ENCODE peak calls at places on chromosomes 11 and 22, in five cellular contexts. K, B, Q, X and I are unnamed samples.

GRCh38 chr11:122241561-122241960 is 125.5 kb upstream of the BLID start:
- DNase-seq in K (no peak), B (no peak), Q (no peak), X (no peak), I (no peak)

GRCh38 chr11:18105802-18106574 is at the start of gene SAAL1:
- DNase-seq in K (peak), B (peak), Q (peak), X (peak), I (peak)

GRCh38 chr11:67352546-67353316 is 615 bp downstream of the POLD4 start:
- DNase-seq in K (no peak), B (peak), Q (no peak), X (peak), I (no peak)

GRCh38 chr11:46315033-46315738 is 32.1 kb upstream of the DGKZ start:
- DNase-seq in K (peak), B (no peak), Q (peak), X (peak), I (peak)

GRCh38 chr22:34243023-34243422 is 322.7 kb upstream of the LARGE1 start:
- DNase-seq in K (no peak), B (no peak), Q (no peak), X (no peak), I (no peak)

GRCh38 chr11:45471002-45471665 is 185.0 kb upstream of the SYT13 start:
- DNase-seq in K (no peak), B (no peak), Q (no peak), X (no peak), I (no peak)

GRCh38 chr11:12289667-12290476 is 87.5 kb upstream of the PARVA start:
- DNase-seq in K (no peak), B (no peak), Q (no peak), X (no peak), I (no peak)

GRCh38 chr11:117642396-117642795 is 154.6 kb downstream of the DSCAML1 start:
- DNase-seq in K (no peak), B (no peak), Q (no peak), X (no peak), I (no peak)

GRCh38 chr11:12253843-12254281 is 123.5 kb upstream of the PARVA start:
- DNase-seq in K (no peak), B (no peak), Q (no peak), X (no peak), I (no peak)

GRCh38 chr11:90243534-90243933 is 20.7 kb upstream of the CHORDC1 start:
- DNase-seq in K (no peak), B (no peak), Q (no peak), X (no peak), I (no peak)

GRCh38 chr11:456533-456932 is 6.5 kb downstream of the PTDSS2 start:
- DNase-seq in K (no peak), B (no peak), Q (no peak), X (no peak), I (no peak)

GRCh38 chr22:48554893-48555552 is 1272.7 kb downstream of the BRD1 start:
- DNase-seq in K (no peak), B (no peak), Q (peak), X (peak), I (no peak)

GRCh38 chr22:23903328-23903971 is 9.3 kb downstream of the MIF start:
- DNase-seq in K (peak), B (no peak), Q (peak), X (no peak), I (no peak)

GRCh38 chr22:38982008-38982927 is at the start of gene APOBEC3B:
- DNase-seq in K (peak), B (peak), Q (peak), X (peak), I (peak)

GRCh38 chr11:45432100-45432499 is 146.0 kb upstream of the SYT13 start:
- DNase-seq in K (no peak), B (no peak), Q (no peak), X (no peak), I (no peak)

GRCh38 chr11:94023856-94024255 is 2.7 kb downstream of the HEPHL1 start:
- DNase-seq in K (no peak), B (no peak), Q (no peak), X (no peak), I (no peak)

GRCh38 chr11:19232910-19233503 is 7.7 kb downstream of the E2F8 start:
- DNase-seq in K (peak), B (no peak), Q (peak), X (no peak), I (peak)

GRCh38 chr11:94909371-94909820 is 64.0 kb downstream of the CWC15 start:
- DNase-seq in K (no peak), B (no peak), Q (peak), X (no peak), I (peak)

GRCh38 chr22:37777122-37777687 is 30.5 kb upstream of the GCAT start:
- DNase-seq in K (peak), B (no peak), Q (peak), X (no peak), I (peak)

GRCh38 chr11:135027461-135027860 is 615.4 kb upstream of the B3GAT1 start:
- DNase-seq in K (peak), B (no peak), Q (peak), X (peak), I (no peak)

DNA sequence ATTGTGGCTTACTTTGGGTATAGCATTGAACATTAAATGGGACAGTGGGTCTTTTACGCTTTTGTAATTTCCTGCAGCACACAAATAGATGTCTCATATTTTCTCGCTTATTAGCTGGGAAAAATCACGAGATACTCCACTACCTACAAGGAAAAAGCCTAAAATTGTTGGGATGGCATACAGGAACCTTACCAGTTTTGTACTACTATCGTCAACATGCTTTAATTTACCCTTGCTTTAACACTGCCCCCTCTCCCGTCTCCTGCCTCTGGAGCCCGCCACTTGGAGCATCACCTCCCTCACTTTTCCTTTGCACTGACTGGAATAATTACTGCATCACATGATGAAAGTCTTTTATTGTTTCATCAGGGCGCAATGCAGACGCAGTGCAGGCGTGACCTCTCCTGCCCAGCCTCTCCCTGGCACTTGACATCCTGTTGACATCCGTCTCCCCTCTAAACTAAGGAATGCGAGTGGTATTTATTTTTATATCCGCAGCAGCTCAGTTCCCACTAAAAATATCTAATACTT is 1.0 kb upstream of the FNBP4 start:
- DNase-seq in K (peak), B (peak), Q (peak), X (no peak), I (peak)
- TF ChIP-seq CTCF in K (no peak), B (no peak), Q (no peak), X (no peak), I (no peak)

GRCh38 chr11:105723269-105723668 is 113.4 kb downstream of the GRIA4 start:
- DNase-seq in K (no peak), B (no peak), Q (no peak), X (no peak), I (no peak)
- TF ChIP-seq CTCF in K (no peak), B (no peak), Q (no peak), X (no peak), I (no peak)

DNA sequence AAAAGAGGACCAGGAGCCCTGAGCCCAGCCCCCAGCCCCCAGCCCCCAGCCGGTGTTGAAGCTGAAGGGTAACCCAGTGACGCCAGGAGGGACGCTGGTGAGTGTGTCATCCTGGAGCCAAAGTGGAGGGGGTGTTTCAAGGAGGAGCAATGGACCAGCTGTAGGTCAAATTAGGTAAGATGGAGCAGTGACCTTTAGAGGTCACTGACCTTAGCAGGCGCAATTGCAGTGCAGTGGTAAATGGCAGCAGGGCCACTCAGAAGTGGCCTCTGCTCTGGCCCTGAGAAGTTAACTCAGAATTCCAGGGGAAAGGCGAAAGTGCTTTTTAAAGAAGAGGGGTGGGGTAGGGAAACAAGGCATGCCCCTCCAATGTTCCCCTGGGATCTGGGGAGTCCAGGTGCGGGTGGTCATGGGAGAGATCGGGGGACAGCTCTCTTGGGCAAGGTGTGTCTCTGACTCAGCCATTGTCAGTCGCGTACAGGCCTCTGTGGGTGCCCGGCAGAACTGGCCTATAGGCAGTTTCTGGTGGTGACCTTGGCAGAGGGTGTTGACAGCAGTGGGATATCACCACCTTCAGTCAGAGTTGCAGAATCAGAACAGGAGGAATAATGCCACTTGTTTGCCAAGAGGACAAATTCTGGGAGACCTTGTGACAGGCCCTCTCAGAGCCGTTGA is 50.3 kb upstream of the TIMP3 start:
- DNase-seq in K (no peak), B (no peak), Q (no peak), X (no peak), I (no peak)
- TF ChIP-seq CTCF in K (no peak), B (no peak), Q (no peak), X (no peak), I (no peak)

DNA sequence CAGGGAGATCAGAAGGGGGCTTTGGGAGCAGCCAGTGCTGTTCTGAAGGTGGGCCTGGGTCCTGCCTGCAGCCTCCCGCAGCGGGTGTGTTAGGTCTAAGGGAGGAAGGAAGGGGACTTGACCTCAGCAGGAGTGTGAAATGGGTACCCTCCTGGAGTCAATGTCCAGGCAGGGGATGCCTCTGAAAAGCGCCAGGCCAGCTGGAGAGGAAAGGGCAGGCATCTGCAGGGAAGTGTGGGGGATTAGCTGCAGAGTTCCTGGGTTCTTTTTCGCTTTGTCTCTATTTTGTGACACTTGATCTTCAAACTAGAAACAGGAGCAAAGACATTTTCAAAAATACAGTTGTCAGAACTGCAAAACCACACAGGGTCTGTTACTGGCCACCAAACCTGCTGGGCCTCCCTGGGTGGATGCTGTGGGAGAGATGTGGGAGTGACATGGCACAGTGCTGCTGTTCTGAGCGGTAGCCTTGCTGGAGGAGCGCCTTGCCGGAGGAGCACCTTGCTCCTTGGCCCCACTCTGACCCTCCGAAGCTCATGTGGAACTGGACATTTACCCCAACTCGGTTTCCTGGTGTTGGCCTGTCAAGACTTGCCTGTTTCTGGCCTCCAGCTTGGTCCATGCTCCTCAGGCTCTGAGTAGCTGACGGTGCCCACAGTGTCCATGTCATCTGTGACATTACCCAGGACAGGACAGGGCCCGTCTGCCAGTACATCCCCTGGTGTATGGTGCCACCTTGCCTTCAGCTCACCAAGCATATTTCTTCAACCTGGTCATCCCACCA is 25.9 kb downstream of the MED15 start:
- DNase-seq in K (no peak), B (no peak), Q (no peak), X (no peak), I (no peak)
- TF ChIP-seq CTCF in K (no peak), B (no peak), Q (no peak), X (no peak), I (no peak)

DNA sequence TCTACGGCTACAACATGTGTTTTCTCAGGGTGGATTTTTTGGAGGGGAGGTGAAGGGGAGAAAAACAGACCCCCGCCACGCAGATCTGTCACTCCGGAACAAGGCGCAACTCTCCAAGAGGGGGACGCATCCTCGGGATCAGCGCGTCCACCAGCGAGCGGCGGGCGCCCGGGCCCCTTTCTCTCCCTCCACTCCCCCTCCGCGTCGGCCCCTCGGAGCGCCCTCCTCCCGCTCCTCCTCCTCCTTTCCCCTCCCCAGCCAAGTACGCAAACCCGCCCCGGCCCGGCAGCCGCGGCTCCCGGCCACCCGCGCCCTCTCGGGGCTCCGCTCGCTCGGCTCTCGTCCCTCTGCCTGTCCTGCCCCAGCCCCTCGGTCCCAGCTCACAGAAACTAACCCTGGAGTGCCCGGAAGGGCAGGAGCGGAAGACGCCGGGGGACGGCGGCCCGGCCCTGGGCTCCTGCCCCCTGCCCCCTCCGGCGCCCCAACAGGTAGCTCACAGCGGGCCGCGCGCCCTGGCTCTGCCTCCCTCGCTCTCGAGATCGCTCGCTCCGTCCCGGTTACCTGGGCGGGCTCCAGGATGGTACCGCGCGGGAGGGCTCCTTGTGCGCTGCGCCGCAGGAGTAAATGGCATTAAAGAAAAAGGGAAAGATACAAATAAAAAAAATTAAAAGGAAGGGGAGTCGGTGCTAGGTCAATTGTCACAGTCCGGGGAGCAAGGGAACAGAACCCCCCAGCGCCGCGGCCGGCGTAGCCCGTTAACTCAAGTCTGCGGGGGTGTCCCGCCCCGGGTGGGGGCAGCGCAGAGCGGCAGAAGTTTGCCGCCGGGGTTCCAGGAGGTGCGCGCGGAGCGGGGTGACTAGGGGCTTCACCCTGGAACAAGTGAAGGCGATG is 131.4 kb upstream of the C11orf58 start:
- DNase-seq in K (no peak), B (no peak), Q (no peak), X (peak), I (no peak)
- TF ChIP-seq CTCF in K (no peak), B (no peak), Q (no peak), X (no peak), I (no peak)

GRCh38 chr11:75814686-75815344 is at the start of gene UVRAG:
- DNase-seq in K (peak), B (peak), Q (peak), X (peak), I (peak)

GRCh38 chr11:75812542-75813040 is 2.4 kb upstream of the UVRAG start:
- DNase-seq in K (no peak), B (no peak), Q (no peak), X (no peak), I (no peak)

GRCh38 chr11:75814369-75814685 is 683 bp upstream of the UVRAG start:
- DNase-seq in K (no peak), B (no peak), Q (no peak), X (no peak), I (no peak)

GRCh38 chr11:75813126-75813525 is 1.9 kb upstream of the UVRAG start:
- DNase-seq in K (no peak), B (no peak), Q (no peak), X (no peak), I (no peak)

GRCh38 chr11:75813622-75814039 is 1.4 kb upstream of the UVRAG start:
- DNase-seq in K (no peak), B (no peak), Q (peak), X (no peak), I (peak)
- TF ChIP-seq CTCF in K (no peak), B (no peak), Q (no peak), X (no peak), I (no peak)

DNA sequence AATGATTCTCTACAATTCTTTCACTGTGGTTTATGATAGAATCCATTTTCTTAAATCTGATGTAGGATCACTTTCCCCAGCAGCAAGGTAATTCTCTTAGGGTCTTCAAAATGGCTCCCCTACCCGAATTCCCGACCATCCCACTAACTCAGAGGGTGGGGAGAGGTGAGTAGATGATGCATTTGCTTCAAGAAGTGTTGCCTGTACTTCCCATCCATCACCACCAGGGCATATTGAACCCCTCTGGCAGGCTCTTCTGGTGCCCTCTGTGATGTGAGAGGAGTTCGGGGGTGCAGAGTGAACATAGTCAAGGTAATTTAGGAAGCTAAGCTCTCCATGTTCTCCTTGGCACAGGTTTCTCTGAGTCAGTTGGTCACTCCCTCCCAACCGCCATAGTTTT is 52.3 kb downstream of the ZNRF3 start:
- DNase-seq in K (no peak), B (no peak), Q (no peak), X (no peak), I (no peak)
- TF ChIP-seq CTCF in K (no peak), B (no peak), Q (peak), X (peak), I (peak)

GRCh38 chr11:114604886-114605285 is 9.3 kb upstream of the NXPE4 start:
- DNase-seq in K (no peak), B (no peak), Q (no peak), X (no peak), I (no peak)

GRCh38 chr11:114604179-114604813 is 8.7 kb upstream of the NXPE4 start:
- DNase-seq in K (no peak), B (no peak), Q (no peak), X (no peak), I (no peak)

GRCh38 chr11:114607753-114608459 is 12.3 kb upstream of the NXPE4 start:
- DNase-seq in K (no peak), B (no peak), Q (no peak), X (no peak), I (no peak)

GRCh38 chr11:114605370-114605769 is 9.8 kb upstream of the NXPE4 start:
- DNase-seq in K (no peak), B (no peak), Q (no peak), X (no peak), I (no peak)

DNA sequence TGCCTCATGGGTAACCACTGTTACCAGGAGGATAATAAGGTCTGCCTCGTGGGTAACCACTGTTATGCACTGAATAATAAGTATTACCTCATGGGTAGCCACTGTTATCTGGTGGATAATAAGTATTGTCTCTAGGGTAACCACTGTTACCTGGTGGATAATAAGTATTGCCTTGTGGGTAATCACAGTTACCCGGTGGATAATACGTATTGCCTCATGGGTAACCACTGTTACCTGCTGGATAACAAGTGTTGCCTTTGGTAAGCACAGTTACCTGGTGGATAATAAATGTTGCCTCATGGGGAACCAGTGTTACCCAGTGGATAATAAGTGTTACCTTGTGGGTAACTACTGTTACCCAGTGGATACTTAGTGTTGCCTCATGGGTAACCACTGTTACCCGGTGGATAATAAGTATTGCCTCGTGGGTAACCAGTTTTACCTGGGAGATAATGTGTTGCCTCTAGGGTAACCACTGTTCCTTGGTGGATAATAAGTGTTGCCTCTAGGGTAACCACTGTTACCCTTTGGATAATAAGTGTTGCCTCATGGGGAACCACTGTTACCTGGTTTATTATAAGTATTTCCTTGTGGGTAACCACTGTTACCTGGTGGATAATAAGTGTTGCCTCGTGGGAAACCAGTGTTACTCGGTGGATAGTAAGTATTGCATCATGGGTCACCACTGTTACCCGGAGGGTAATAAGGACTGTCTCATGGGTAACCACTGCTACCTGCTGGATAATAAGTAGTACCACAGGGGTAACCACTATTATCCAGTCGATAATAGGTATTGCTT is 10.6 kb upstream of the NXPE4 start:
- DNase-seq in K (no peak), B (no peak), Q (no peak), X (no peak), I (no peak)
- TF ChIP-seq CTCF in K (no peak), B (no peak), Q (no peak), X (no peak), I (no peak)

GRCh38 chr22:49993649-49994360 is 18.8 kb downstream of the IL17REL start:
- DNase-seq in K (no peak), B (no peak), Q (no peak), X (no peak), I (no peak)
- TF ChIP-seq CTCF in K (peak), B (no peak), Q (no peak), X (no peak), I (peak)

GRCh38 chr11:69102732-69103615 is 52.8 kb upstream of the SMIM38 start:
- DNase-seq in K (no peak), B (no peak), Q (no peak), X (no peak), I (no peak)
- TF ChIP-seq CTCF in K (no peak), B (no peak), Q (peak), X (peak), I (peak)